ENCODE peak calls at places on chromosomes 4 and X, in five cellular contexts. Q is CD8-positive, alpha-beta memory T cell; J is sigmoid colon; S is ovary; W is mucosa of descending colon. P is an unnamed sample. For H3K9me3 and H3K4me1, the result is how much of the 10 kb centered on the place peaks cover.

GRCh38 chr4:6023766-6024165 is 5.5 kb upstream of the C4orf50 start:
- DNase-seq in Q (no peak), J (no peak), S (no peak), W (no peak), P (no peak)

GRCh38 chr4:123922847-123923246 is 526.3 kb downstream of the SPRY1 start:
- DNase-seq in Q (no peak), J (no peak), S (no peak), W (no peak), P (no peak)

GRCh38 chr4:168656055-168656660 is 159.3 kb downstream of the PALLD start:
- DNase-seq in Q (no peak), J (no peak), S (no peak), W (no peak), P (no peak)

GRCh38 chr4:149029056-149029651 is 586.9 kb upstream of the NR3C2 start:
- DNase-seq in Q (no peak), J (no peak), S (no peak), W (no peak), P (peak)

GRCh38 chr4:2835978-2836377 is 7.7 kb upstream of the ADD1 start:
- DNase-seq in Q (no peak), J (peak), S (peak), W (peak), P (no peak)

GRCh38 chrX:136768469-136769084 is 12.2 kb downstream of the ARHGEF6 start:
- DNase-seq in Q (no peak), J (peak), S (peak), W (peak), P (no peak)

GRCh38 chr4:68985442-68985841 is 33.8 kb upstream of the UGT2A3 start:
- DNase-seq in Q (no peak), J (no peak), S (no peak), W (no peak), P (peak)

GRCh38 chr4:42359686-42360085 is 37.6 kb upstream of the SHISA3 start:
- DNase-seq in Q (no peak), J (no peak), S (no peak), W (no peak), P (peak)

GRCh38 chrX:15515931-15516330 is 15.3 kb downstream of the BMX start:
- DNase-seq in Q (no peak), J (no peak), S (no peak), W (no peak), P (peak)

GRCh38 chr4:1597021-1597931 is 86.8 kb downstream of the FAM53A start:
- DNase-seq in Q (no peak), J (peak), S (no peak), W (peak), P (no peak)

GRCh38 chr4:11814758-11815157 is 386.1 kb upstream of the HS3ST1 start:
- DNase-seq in Q (no peak), J (no peak), S (no peak), W (no peak), P (no peak)

GRCh38 chr4:76197971-76198410 is 15.6 kb downstream of the SCARB2 start:
- DNase-seq in Q (no peak), J (peak), S (peak), W (peak), P (no peak)

GRCh38 chr4:39472396-39472795 is 13.5 kb downstream of the LIAS start:
- DNase-seq in Q (no peak), J (no peak), S (no peak), W (no peak), P (no peak)

GRCh38 chr4:43983610-43984009 is 465.0 kb downstream of the KCTD8 start:
- DNase-seq in Q (no peak), J (no peak), S (no peak), W (no peak), P (no peak)

GRCh38 chr4:182245541-182246245 is 2.5 kb downstream of the TENM3 start:
- DNase-seq in Q (no peak), J (no peak), S (no peak), W (no peak), P (no peak)

GRCh38 chr4:84324850-84325249 is 174.2 kb downstream of the NKX6-1 start:
- DNase-seq in Q (no peak), J (no peak), S (no peak), W (no peak), P (no peak)

GRCh38 chrX:11367609-11368430 is 74.6 kb downstream of the AMELX start:
- DNase-seq in Q (no peak), J (no peak), S (no peak), W (no peak), P (no peak)

GRCh38 chrX:46574941-46575381 is 1.4 kb downstream of the CHST7 start:
- DNase-seq in Q (peak), J (no peak), S (no peak), W (peak), P (no peak)

GRCh38 chrX:100973411-100973810 is 3.9 kb downstream of the ARL13A start:
- DNase-seq in Q (no peak), J (no peak), S (no peak), W (no peak), P (no peak)

GRCh38 chrX:19888419-19888879 is 1.0 kb upstream of the SH3KBP1 start:
- DNase-seq in Q (no peak), J (no peak), S (peak), W (no peak), P (peak)

GRCh38 chr4:88592600-88593448 is 544 bp downstream of the HERC3 start:
- DNase-seq in Q (peak), J (peak), S (peak), W (peak), P (peak)

GRCh38 chr4:8439914-8440490 is 521 bp downstream of the ACOX3 start:
- DNase-seq in Q (no peak), J (no peak), S (peak), W (no peak), P (no peak)

GRCh38 chrX:134821370-134821769 is 163.1 kb upstream of the PLAC1 start:
- DNase-seq in Q (no peak), J (no peak), S (peak), W (no peak), P (no peak)

GRCh38 chr4:6469144-6469543 is 3.3 kb downstream of the PPP2R2C start:
- DNase-seq in Q (no peak), J (peak), S (peak), W (no peak), P (no peak)

GRCh38 chr4:98530572-98530971 is 127.8 kb downstream of the TSPAN5 start:
- DNase-seq in Q (no peak), J (no peak), S (no peak), W (no peak), P (no peak)

GRCh38 chrX:14359316-14359715 is 170.0 kb upstream of the GLRA2 start:
- DNase-seq in Q (no peak), J (no peak), S (no peak), W (no peak), P (peak)

GRCh38 chr4:184907216-184907615 is 81.4 kb upstream of the ACSL1 start:
- DNase-seq in Q (no peak), J (no peak), S (no peak), W (no peak), P (no peak)

GRCh38 chrX:117744958-117745357 is 371.7 kb downstream of the KLHL13 start:
- DNase-seq in Q (no peak), J (no peak), S (no peak), W (no peak), P (no peak)

GRCh38 chrX:77788050-77788449 is 2.0 kb upstream of the ATRX start:
- DNase-seq in Q (no peak), J (no peak), S (no peak), W (no peak), P (peak)

GRCh38 chr4:169079942-169080827 is 70.1 kb upstream of the CBR4 start:
- DNase-seq in Q (no peak), J (peak), S (peak), W (peak), P (peak)

GRCh38 chr4:108833041-108833440 is 70.2 kb upstream of the ETNPPL start:
- DNase-seq in Q (no peak), J (no peak), S (no peak), W (no peak), P (no peak)

GRCh38 chr4:41207330-41207831 is 7.0 kb downstream of the APBB2 start:
- DNase-seq in Q (no peak), J (no peak), S (peak), W (no peak), P (no peak)

GRCh38 chrX:10900585-10901289 is 210.4 kb upstream of the HCCS start:
- DNase-seq in Q (no peak), J (no peak), S (no peak), W (no peak), P (peak)

GRCh38 chrX:131977619-131978018 is 45.5 kb upstream of the STK26 start:
- DNase-seq in Q (no peak), J (no peak), S (no peak), W (no peak), P (no peak)

GRCh38 chr4:128322311-128322710 is 34.7 kb upstream of the PGRMC2 start:
- DNase-seq in Q (no peak), J (no peak), S (no peak), W (no peak), P (no peak)

GRCh38 chr4:182914357-182914756 is 2.8 kb downstream of the DCTD start:
- DNase-seq in Q (no peak), J (no peak), S (no peak), W (no peak), P (no peak)

GRCh38 chr4:177699365-177700213 is 257.4 kb upstream of the AGA start:
- DNase-seq in Q (no peak), J (no peak), S (no peak), W (no peak), P (peak)

GRCh38 chrX:9379697-9380551 is 84.9 kb upstream of the TBL1X start:
- DNase-seq in Q (no peak), J (no peak), S (no peak), W (no peak), P (peak)

GRCh38 chrX:128739539-128739938 is 687.3 kb upstream of the ACTRT1 start:
- DNase-seq in Q (no peak), J (no peak), S (no peak), W (no peak), P (no peak)

GRCh38 chr4:81412941-81413488 is 58.7 kb downstream of the RASGEF1B start:
- DNase-seq in Q (no peak), J (no peak), S (no peak), W (no peak), P (no peak)

GRCh38 chr4:81407726-81408125 is 64.0 kb downstream of the RASGEF1B start:
- DNase-seq in Q (no peak), J (no peak), S (no peak), W (no peak), P (no peak)

GRCh38 chr4:81409836-81410235 is 61.9 kb downstream of the RASGEF1B start:
- DNase-seq in Q (no peak), J (no peak), S (no peak), W (no peak), P (no peak)

GRCh38 chr4:81408341-81408740 is 63.4 kb downstream of the RASGEF1B start:
- DNase-seq in Q (no peak), J (no peak), S (no peak), W (no peak), P (no peak)

GRCh38 chr4:81410695-81411094 is 61.0 kb downstream of the RASGEF1B start:
- DNase-seq in Q (no peak), J (no peak), S (no peak), W (no peak), P (no peak)
- H3K4me3 ChIP-seq in Q (no peak), J (no peak), S (no peak), W (no peak), P (no peak)

DNA sequence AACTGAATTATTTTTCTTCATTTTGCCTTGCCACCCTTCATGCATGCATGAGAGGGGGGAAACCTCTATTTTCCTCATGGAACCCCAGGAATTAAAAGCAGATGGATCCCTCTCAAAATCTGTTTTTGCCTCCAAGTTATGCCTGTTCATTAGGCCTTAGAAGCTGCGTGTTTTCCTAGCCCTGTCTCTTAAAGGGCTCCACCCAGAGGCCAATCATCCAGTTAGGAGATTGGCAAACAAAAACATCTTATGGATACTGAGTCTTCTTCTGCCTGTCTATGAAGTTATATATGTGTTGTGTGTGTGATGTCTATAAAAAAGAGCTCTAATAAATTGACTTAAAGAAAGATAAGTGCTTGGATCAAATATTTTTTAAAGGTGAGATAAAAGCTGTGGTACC is 142.9 kb downstream of the ANAPC10 start:
- DNase-seq in Q (no peak), J (no peak), S (no peak), W (no peak), P (no peak)
- H3K9me3 ChIP-seq in Q (under half), J (under half), S (under half), W (under half), P (under half)

DNA sequence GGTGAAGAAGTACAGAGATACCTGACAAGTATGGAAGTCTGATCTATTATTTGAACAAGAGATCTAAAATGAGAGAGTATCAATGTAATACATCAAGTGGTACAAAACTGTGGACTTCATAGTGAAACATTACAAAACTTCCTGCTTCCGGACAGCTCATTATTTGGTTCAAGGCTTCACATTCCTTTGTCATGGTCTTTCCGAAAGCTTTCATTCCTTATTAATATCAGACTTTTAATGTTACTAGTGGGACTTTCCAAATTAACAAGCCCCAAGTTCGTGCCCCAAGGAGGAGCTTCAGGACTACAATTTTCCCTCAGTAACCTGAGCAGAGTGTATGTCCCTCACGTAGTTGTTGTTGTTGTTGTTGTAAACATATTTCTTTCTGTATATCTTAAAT is 1.2 kb downstream of the CHIC2 start:
- DNase-seq in Q (no peak), J (no peak), S (no peak), W (no peak), P (peak)
- H3K4me1 ChIP-seq in Q (under half), J (under half), S (under half), W (under half), P (under half)

GRCh38 chr4:121977251-121978168 is 25.6 kb upstream of the TRPC3 start:
- DNase-seq in Q (no peak), J (no peak), S (no peak), W (no peak), P (peak)

GRCh38 chr4:121973791-121974190 is 21.9 kb upstream of the TRPC3 start:
- DNase-seq in Q (no peak), J (no peak), S (no peak), W (no peak), P (no peak)

GRCh38 chr4:121980643-121981042 is 28.8 kb upstream of the TRPC3 start:
- DNase-seq in Q (no peak), J (no peak), S (no peak), W (no peak), P (no peak)

GRCh38 chr4:121978169-121978516 is 26.3 kb upstream of the TRPC3 start:
- DNase-seq in Q (no peak), J (no peak), S (no peak), W (no peak), P (peak)
- H3K4me3 ChIP-seq in Q (no peak), J (no peak), S (no peak), W (no peak), P (no peak)

DNA sequence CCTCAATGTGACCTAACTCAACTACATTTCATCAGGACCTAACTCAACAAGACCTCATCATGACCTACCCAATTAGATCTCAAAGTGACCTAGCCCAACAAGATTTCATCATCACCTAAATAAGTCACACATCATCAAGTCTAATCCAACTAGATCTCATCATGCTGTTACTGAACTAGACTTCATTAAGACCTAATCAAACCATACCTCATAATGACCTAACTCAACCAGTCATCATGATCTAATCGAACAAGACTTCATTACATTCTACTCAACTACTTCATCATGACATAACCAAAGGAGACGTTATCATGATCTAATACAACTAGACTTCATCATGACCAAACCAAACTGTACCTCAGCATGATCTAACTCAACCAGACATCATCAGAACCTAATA is 82.8 kb downstream of the DHRSX start:
- DNase-seq in Q (no peak), J (no peak), S (no peak), W (no peak), P (no peak)
- H3K9me3 ChIP-seq in Q (under half), J (under half), S (under half), W (under half), P (under half)

GRCh38 chr4:156974264-156974663 is 2.7 kb upstream of the PDGFC start:
- DNase-seq in Q (no peak), J (no peak), S (no peak), W (no peak), P (no peak)

GRCh38 chr4:156970501-156971167 is 965 bp downstream of the PDGFC start:
- DNase-seq in Q (no peak), J (peak), S (peak), W (peak), P (peak)

GRCh38 chr4:156971168-156971601 is 414 bp downstream of the PDGFC start:
- DNase-seq in Q (no peak), J (peak), S (peak), W (peak), P (no peak)

GRCh38 chr4:156972370-156972980 is 876 bp upstream of the PDGFC start:
- DNase-seq in Q (no peak), J (no peak), S (no peak), W (no peak), P (peak)

DNA sequence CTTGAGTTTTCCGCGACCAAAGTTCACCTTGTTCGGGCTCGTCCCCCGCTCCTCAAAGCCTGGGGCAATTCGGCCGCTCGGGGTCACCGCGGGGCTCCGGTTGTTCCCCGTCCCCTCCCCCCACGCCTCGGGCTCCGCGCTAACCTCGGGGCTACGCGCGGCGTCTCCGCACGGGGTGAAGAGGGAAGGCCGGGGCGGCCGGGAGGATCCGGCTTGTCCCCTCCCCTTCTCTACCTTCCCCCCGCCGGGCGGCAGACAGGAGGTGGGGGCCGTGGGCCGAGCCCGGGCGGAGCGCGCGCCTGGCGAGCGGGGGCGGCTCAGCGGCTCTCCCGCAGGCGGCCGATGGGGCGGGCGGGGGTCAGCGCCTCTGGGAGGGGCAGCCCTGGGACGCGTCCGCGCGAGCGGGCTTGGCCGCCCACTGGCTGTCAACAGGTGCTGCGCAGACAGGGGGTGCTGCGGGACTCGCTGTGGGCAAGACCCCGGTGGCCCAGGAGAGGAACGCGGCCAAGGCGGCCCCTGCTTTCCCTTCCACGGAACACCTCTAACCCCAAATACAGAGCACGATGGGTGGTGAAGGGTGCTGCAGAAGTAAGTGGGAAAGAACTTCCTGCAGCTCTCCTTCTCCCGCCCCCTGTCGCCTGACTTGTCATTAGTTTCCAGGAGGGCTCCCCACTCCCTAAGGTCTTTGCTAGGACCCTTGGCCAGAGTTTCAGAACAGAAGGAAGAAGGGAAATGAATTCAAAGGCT is at the start of gene PDGFC:
- DNase-seq in Q (no peak), J (peak), S (peak), W (peak), P (peak)
- H3K4me1 ChIP-seq in Q (under half), J (under half), S (under half), W (under half), P (under half)

GRCh38 chrX:68648960-68649359 is 1.5 kb downstream of the STARD8 start:
- DNase-seq in Q (no peak), J (no peak), S (no peak), W (no peak), P (no peak)
- H3K4me3 ChIP-seq in Q (no peak), J (no peak), S (no peak), W (no peak), P (no peak)

P was measured in small intestine.